ENCODE peak calls at places on chromosomes 5 and 9, in ten cellular contexts. W is stimulated activated CD4-positive, alpha-beta T cell treated with anti-CD3 and anti-CD28 coated beads, Interleukin-12 subunit alpha, Interleukin-12 subunit beta, amount 100 ng/mL, for 4 hours; F is iris pigment epithelial cell; O is activated T-cell treated with anti-CD3 and anti-CD28 coated beads, Interleukin-2, amount 50 U/mL, for 72 hours; P is hepatocyte; Q is dermis microvascular lymphatic vessel endothelial cell; G is kidney tubule cell; A is astrocyte of the hippocampus; J is CD4-positive, CD25-positive, alpha-beta regulatory T cell; C is iPS-NIHi11. R is an unnamed sample.

GRCh38 chr9:132662152-132662945 is 7.4 kb downstream of the DDX31 start:
- DNase-seq in Q (no peak), F (no peak), P (no peak), J (no peak), W (no peak), O (no peak), A (peak; percentile 10), C (no peak), G (peak; percentile 55), R (no peak)

GRCh38 chr5:136065588-136065987 is 36.8 kb downstream of the TGFBI start:
- DNase-seq in P (no peak), F (no peak), A (no peak), O (no peak), W (no peak), Q (no peak), J (no peak), G (no peak), C (no peak), R (no peak)

GRCh38 chr5:172531704-172532026 is 77.3 kb upstream of the SH3PXD2B start:
- DNase-seq in A (no peak), J (no peak), C (no peak), G (no peak), O (no peak), F (no peak), Q (no peak), W (no peak), P (no peak), R (no peak)

GRCh38 chr9:15349892-15350761 is 43.1 kb upstream of the TTC39B start:
- DNase-seq in A (peak; percentile 67), G (peak; percentile 56), W (peak; percentile 9), Q (no peak), O (peak; percentile 4), C (no peak), F (peak; percentile 32), J (no peak), P (no peak), R (no peak)

GRCh38 chr9:134066923-134067851 is 639 bp downstream of the BRD3 start:
- DNase-seq in C (peak; percentile 79), Q (peak; percentile 60), O (peak; percentile 49), G (peak; percentile 31), W (peak; percentile 39), P (peak; percentile 68), A (peak; percentile 69), J (peak; percentile 29), F (no peak), R (peak; percentile 36)

GRCh38 chr5:8396756-8397155 is 527.8 kb downstream of the MTRR start:
- DNase-seq in C (no peak), O (no peak), F (peak; percentile 11), J (no peak), W (no peak), A (no peak), P (no peak), G (peak; percentile 64), Q (no peak), R (no peak)

GRCh38 chr5:169067641-169068316 is 233.2 kb downstream of the SLIT3 start:
- DNase-seq in F (no peak), J (no peak), O (no peak), G (no peak), C (no peak), P (no peak), W (no peak), Q (no peak), A (no peak), R (no peak)

GRCh38 chr5:161757223-161757622 is 71.7 kb downstream of the GABRA6 start:
- DNase-seq in A (no peak), Q (no peak), C (no peak), J (no peak), P (no peak), W (no peak), O (no peak), G (no peak), F (no peak), R (no peak)

GRCh38 chr5:40521108-40521785 is 158.5 kb upstream of the PTGER4 start:
- DNase-seq in C (no peak), F (no peak), J (no peak), W (no peak), A (no peak), O (no peak), P (no peak), Q (peak; percentile 39), G (no peak), R (no peak)